ENCODE peak calls at places on chromosomes 3 and 15, in six cellular contexts. M, H, L, T, S and E are unnamed samples. For H3K4me1, the result is how much of the 10 kb centered on the place peaks cover.

GRCh38 chr3:157914882-157915281 is 191.3 kb downstream of the SHOX2 start:
- DNase-seq in M (no peak), H (no peak), L (no peak), T (no peak), S (no peak), E (no peak)

GRCh38 chr15:73051402-73051810 is 857 bp upstream of the NEO1 start:
- DNase-seq in M (no peak), H (peak), L (no peak), T (no peak), S (no peak), E (peak)

GRCh38 chr3:193124861-193125260 is 116.2 kb upstream of the PLAAT1 start:
- DNase-seq in M (no peak), H (no peak), L (no peak), T (no peak), S (no peak), E (no peak)

GRCh38 chr15:69280783-69281182 is 17.9 kb upstream of the PAQR5 start:
- DNase-seq in M (no peak), H (no peak), L (no peak), T (no peak), S (no peak), E (no peak)

GRCh38 chr3:120780977-120781376 is 38.4 kb downstream of the GTF2E1 start:
- DNase-seq in M (no peak), H (peak), L (no peak), T (no peak), S (peak), E (peak)

GRCh38 chr3:160577551-160578195 is 12.3 kb upstream of the KPNA4 start:
- DNase-seq in M (peak), H (no peak), L (no peak), T (no peak), S (no peak), E (no peak)

GRCh38 chr3:102180291-102180931 is 254.4 kb upstream of the ZPLD1 start:
- DNase-seq in M (no peak), H (no peak), L (no peak), T (no peak), S (peak), E (no peak)

GRCh38 chr3:82707035-82707434 is 945.6 kb upstream of the GBE1 start:
- DNase-seq in M (peak), H (no peak), L (no peak), T (no peak), S (no peak), E (peak)

GRCh38 chr15:29920515-29920914 is 98.2 kb upstream of the TJP1 start:
- DNase-seq in M (no peak), H (no peak), L (no peak), T (no peak), S (no peak), E (peak)

GRCh38 chr15:85151861-85152260 is 170.2 kb downstream of the PDE8A start:
- DNase-seq in M (no peak), H (no peak), L (no peak), T (no peak), S (no peak), E (no peak)

GRCh38 chr15:45458746-45459403 is 63.7 kb downstream of the SLC30A4 start:
- DNase-seq in M (peak), H (peak), L (peak), T (peak), S (peak), E (no peak)

GRCh38 chr3:143525408-143525807 is 322.9 kb downstream of the SLC9A9 start:
- DNase-seq in M (no peak), H (no peak), L (no peak), T (no peak), S (peak), E (no peak)

GRCh38 chr3:147939425-147940196 is 530.4 kb downstream of the ZIC1 start:
- DNase-seq in M (peak), H (no peak), L (no peak), T (no peak), S (no peak), E (no peak)

GRCh38 chr3:38004415-38005075 is 14.0 kb downstream of the VILL start:
- DNase-seq in M (peak), H (peak), L (peak), T (peak), S (peak), E (peak)

GRCh38 chr15:101528108-101528916 is 38.8 kb upstream of the PCSK6 start:
- DNase-seq in M (no peak), H (peak), L (no peak), T (no peak), S (peak), E (no peak)

GRCh38 chr15:60390231-60390630 is 7.6 kb downstream of the ANXA2 start:
- DNase-seq in M (no peak), H (no peak), L (no peak), T (no peak), S (no peak), E (no peak)
- H3K4me3 ChIP-seq in M (no peak), H (peak), L (no peak), T (no peak), S (peak), E (peak)

DNA sequence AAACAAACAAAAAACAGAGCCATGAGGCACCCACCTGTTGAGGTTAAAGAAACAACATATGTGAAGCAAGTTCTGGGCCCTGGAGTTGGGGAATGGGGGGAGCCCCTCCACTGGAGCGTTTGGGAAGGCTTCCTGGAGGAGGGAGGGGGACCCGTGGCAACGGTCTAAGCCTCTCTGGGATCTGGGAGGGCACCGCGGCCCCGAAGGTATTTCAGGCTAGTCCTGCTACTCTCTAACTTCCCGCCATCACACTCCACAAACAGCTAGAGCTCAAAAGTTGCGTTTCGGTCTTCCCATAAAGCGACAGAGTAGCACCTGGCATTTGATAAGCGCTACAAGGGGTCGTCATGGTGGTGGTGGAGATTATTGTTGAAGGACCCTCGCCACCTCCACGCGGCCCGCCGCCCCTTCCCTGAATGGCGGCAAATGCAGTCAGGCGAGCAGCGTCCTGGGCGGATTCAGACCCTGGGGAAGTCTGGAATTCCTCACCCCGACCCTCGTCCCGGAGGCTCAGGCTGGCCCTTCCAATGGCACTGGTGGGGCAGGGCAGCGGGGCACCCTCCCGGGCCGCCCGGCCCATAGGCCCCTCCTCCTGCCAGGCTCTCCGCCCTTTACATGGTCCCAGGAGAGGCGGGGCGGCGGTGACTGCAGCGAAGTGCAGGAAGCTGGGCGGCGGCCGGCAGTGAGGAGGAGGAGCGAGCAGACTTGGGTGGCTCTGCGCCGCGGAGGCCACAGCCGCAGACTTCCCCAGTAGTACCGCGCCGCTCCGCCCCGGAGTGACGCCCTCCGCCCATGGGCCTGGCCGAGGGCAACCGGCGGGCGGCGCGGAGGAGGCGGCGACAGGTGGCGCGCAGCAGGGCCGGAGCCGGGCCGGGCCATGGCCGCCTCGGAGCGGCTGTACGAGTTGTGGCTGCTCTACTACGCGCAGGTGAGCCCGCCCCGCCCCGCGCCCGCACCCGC is at the start of gene NBEAL2:
- DNase-seq in M (peak), H (peak), L (peak), T (peak), S (peak), E (peak)
- H3K4me1 ChIP-seq in M (under half), H (under half), L (under half), T (half or more), S (under half), E (half or more)

DNA sequence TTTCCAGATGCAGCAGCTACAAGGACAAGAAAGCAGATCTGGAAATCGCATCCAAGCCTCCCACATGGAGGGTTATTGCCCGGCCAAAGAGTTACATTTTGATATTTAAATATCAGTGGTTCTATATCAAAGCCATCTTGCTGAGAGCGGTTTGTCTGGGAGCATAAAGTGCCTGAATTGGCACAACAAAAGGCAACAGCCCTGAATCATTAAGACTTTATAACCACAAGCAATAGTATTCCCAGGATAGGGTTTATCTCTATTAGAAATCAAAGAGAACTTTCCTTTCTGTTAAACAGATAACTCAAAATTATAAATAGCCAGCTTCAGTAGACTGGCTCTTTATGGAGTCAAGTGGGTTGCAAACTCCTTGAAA is 564.7 kb downstream of the ROBO1 start:
- DNase-seq in M (no peak), H (no peak), L (no peak), T (no peak), S (no peak), E (no peak)
- H3K4me3 ChIP-seq in M (no peak), H (no peak), L (no peak), T (no peak), S (no peak), E (no peak)

DNA sequence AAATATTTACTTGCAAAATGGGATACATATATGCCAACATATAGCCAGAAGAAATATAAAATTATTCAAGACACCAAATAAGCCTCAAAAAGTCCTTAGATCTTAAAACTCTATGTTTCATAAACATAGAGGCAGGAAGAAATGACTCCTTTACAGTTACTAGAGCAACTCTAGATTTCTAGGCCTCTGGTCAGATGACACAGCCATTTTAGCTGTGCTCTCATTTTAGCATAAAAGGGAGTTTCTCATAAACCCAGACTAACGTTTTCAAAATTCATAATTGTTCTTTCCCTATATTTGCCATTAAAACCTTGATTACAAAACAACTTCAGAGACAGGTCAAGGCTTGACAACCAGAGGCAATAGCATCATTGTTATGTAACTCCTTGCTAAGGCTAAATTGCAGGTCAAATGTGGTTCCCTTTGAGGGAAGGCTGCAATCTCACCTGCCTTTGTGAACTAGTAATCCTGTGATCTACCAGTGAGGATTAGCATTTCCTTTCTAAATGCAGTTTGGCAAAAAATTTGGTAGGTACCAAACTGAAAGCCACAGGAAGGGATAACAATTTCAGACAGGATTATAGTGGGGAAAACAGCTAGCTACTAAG is 8.2 kb downstream of the THOC7 start:
- DNase-seq in M (no peak), H (no peak), L (no peak), T (no peak), S (no peak), E (no peak)
- H3K4me1 ChIP-seq in M (under half), H (under half), L (under half), T (under half), S (under half), E (under half)

GRCh38 chr3:154235330-154235729 is 89.0 kb downstream of the DHX36 start:
- DNase-seq in M (no peak), H (no peak), L (no peak), T (no peak), S (peak), E (no peak)
- H3K4me3 ChIP-seq in M (no peak), H (no peak), L (no peak), T (no peak), S (no peak), E (no peak)

GRCh38 chr3:73601476-73601875 is 23.3 kb downstream of the PDZRN3 start:
- DNase-seq in M (no peak), H (no peak), L (no peak), T (no peak), S (no peak), E (no peak)
- H3K4me1 ChIP-seq in M (under half), H (half or more), L (under half), T (under half), S (under half), E (under half)

GRCh38 chr3:13016083-13016725 is 57.0 kb downstream of the IQSEC1 start:
- DNase-seq in M (no peak), H (peak), L (peak), T (peak), S (peak), E (peak)

GRCh38 chr3:13018039-13018431 is 55.2 kb downstream of the IQSEC1 start:
- DNase-seq in M (no peak), H (peak), L (no peak), T (no peak), S (no peak), E (no peak)

GRCh38 chr3:13015286-13016082 is 57.7 kb downstream of the IQSEC1 start:
- DNase-seq in M (peak), H (peak), L (peak), T (peak), S (no peak), E (peak)

GRCh38 chr3:13017361-13018038 is 55.7 kb downstream of the IQSEC1 start:
- DNase-seq in M (no peak), H (no peak), L (no peak), T (no peak), S (no peak), E (no peak)

GRCh38 chr3:13016726-13017255 is 56.4 kb downstream of the IQSEC1 start:
- DNase-seq in M (no peak), H (no peak), L (peak), T (no peak), S (no peak), E (no peak)
- H3K4me3 ChIP-seq in M (no peak), H (peak), L (peak), T (peak), S (no peak), E (no peak)

DNA sequence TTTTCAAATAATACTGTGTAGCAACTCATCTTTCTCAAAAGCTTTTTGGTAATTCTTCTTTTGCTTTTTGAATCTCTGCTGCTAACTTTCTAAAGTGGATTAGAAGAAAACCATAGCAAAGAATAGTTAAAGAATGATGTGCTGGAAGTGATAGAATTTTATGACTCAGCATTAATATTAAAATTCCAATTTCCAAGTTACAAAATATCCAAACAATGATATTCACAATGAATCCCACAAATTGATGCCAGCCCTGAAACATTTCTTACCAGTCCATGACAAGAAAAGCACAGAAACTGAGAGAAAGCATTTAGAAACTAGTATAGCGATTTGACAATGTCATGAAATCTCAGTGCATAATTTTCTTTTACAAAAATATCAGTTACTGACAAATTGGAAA is 482.2 kb downstream of the RBMS3 start:
- DNase-seq in M (no peak), H (no peak), L (no peak), T (no peak), S (no peak), E (no peak)
- H3K4me1 ChIP-seq in M (under half), H (under half), L (under half), T (under half), S (under half), E (under half)

DNA sequence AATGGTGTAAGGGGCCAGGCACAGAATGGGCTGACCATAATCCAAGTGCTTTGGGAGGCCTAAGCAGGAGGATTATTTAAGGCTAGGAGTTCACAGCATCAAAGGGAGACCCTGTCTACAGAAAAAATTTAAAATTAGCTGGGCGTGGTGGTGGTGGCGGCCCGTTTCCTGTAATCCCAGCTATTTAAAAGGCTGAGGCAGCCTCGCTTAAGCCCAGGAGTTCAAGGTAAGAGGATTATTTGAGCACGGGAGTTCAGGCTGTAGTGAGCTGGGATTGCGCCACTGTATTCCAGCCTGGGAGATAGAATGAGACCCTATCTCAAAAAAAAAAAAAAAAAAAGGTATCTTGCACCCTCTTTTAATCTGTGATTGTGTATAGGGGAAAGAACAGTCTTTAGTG is 1.9 kb downstream of the TMA7 start:
- DNase-seq in M (no peak), H (no peak), L (no peak), T (no peak), S (no peak), E (no peak)
- H3K4me3 ChIP-seq in M (no peak), H (no peak), L (no peak), T (peak), S (peak), E (no peak)